ENCODE peak calls at places on chromosome 21, in five cellular contexts. Q is HL-60, C is adrenal gland, M is hepatocyte, Z is adipocyte. T is an unnamed sample.

GRCh38 chr21:36419996-36420395 is 34.8 kb downstream of the CHAF1B start:
- DNase-seq in Q (peak; percentile 38), C (peak; percentile 92), M (peak; percentile 92), Z (peak; percentile 92), T (peak; percentile 81)

GRCh38 chr21:26982767-26983166 is 15.9 kb upstream of the ADAMTS5 start:
- DNase-seq in Q (no peak), C (peak; percentile 54), M (no peak), Z (peak; percentile 23), T (no peak)

GRCh38 chr21:30436986-30437385 is 3.1 kb upstream of the KRTAP15-1 start:
- DNase-seq in Q (no peak), C (no peak), M (no peak), Z (no peak), T (peak; percentile 66)

GRCh38 chr21:37767984-37768383 is 148.3 kb downstream of the KCNJ6 start:
- DNase-seq in Q (no peak), C (no peak), M (no peak), Z (peak; percentile 34), T (no peak)

GRCh38 chr21:28280611-28281010 is 712.1 kb downstream of the LTN1 start:
- DNase-seq in Q (no peak), C (no peak), M (no peak), Z (no peak), T (no peak)

GRCh38 chr21:26966360-26966977 is 419 bp downstream of the ADAMTS5 start:
- DNase-seq in Q (no peak), C (no peak), M (peak; percentile 25), Z (peak; percentile 64), T (no peak)

GRCh38 chr21:29633766-29634165 is 306.0 kb downstream of the GRIK1 start:
- DNase-seq in Q (no peak), C (no peak), M (no peak), Z (no peak), T (no peak)

GRCh38 chr21:29164330-29164942 is 34.0 kb downstream of the MAP3K7CL start:
- DNase-seq in Q (no peak), C (no peak), M (peak; percentile 75), Z (peak; percentile 90), T (peak; percentile 66)

GRCh38 chr21:21968810-21969588 is 970.8 kb downstream of the NCAM2 start:
- DNase-seq in Q (no peak), C (no peak), M (no peak), Z (no peak), T (no peak)

GRCh38 chr21:38477241-38477640 is 21.0 kb downstream of the ERG start:
- DNase-seq in Q (no peak), C (no peak), M (no peak), Z (no peak), T (no peak)

GRCh38 chr21:37871121-37871862 is 45.0 kb downstream of the KCNJ6 start:
- DNase-seq in Q (no peak), C (no peak), M (no peak), Z (peak; percentile 67), T (no peak)

DNA sequence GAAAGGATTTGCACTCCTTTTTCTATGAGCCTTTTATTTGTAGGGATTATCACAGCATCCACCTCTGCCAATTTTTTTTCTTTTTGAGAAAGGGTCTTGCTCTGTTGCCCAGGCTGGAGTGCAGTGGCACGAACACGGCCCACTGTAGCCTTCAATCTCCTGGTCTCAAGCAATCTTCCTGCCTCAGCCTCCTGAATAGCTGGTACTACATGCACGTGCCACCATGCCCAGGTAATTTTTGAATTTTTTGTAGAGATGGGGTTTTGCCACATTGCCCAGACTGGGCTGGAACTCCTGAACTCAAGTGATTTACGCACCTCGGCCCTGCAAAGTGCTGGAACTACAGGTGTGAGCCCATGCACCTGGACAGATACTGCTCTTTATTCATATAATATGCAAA is 2.1 kb downstream of the SAMSN1 start:
- DNase-seq in Q (no peak), C (no peak), M (no peak), Z (no peak), T (no peak)
- H3K4me3 ChIP-seq in Q (peak overlapping the region; percentile 54), C (peak overlapping the region; percentile 47), M (no peak overlapping the region), Z (no peak overlapping the region), T (no peak overlapping the region)

DNA sequence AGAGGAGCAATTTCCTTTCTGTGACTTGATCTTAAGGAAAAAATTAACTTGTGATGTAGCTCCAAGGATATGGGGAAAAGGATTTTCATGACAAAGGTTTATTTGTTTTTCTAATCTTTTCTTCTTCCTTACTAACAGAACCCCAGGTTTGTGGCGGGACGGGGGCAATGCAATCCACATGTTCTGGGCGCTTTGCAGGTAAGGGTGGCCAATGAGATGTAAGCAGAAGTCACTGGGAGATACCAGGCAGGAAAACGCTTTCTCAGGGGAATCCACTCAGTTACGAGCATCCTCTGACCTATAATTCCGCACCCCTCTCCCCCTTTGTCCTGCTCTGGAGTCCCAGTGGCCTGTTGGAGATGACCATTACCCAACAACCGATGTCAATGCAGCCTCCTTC is 122.0 kb downstream of the MRPS6 start:
- DNase-seq in Q (no peak), C (no peak), M (no peak), Z (no peak), T (no peak)
- H3K4me3 ChIP-seq in Q (no peak overlapping the region), C (no peak overlapping the region), M (no peak overlapping the region), Z (no peak overlapping the region), T (no peak overlapping the region)

GRCh38 chr21:17795084-17796036 is 23.8 kb downstream of the C21orf91 start:
- DNase-seq in Q (no peak), C (no peak), M (no peak), Z (no peak), T (no peak)

GRCh38 chr21:17794631-17795030 is 24.5 kb downstream of the C21orf91 start:
- DNase-seq in Q (no peak), C (no peak), M (no peak), Z (no peak), T (no peak)

GRCh38 chr21:17796037-17796403 is 23.1 kb downstream of the C21orf91 start:
- DNase-seq in Q (no peak), C (no peak), M (no peak), Z (no peak), T (no peak)

GRCh38 chr21:17793271-17793670 is 25.9 kb downstream of the C21orf91 start:
- DNase-seq in Q (no peak), C (no peak), M (no peak), Z (no peak), T (no peak)

DNA sequence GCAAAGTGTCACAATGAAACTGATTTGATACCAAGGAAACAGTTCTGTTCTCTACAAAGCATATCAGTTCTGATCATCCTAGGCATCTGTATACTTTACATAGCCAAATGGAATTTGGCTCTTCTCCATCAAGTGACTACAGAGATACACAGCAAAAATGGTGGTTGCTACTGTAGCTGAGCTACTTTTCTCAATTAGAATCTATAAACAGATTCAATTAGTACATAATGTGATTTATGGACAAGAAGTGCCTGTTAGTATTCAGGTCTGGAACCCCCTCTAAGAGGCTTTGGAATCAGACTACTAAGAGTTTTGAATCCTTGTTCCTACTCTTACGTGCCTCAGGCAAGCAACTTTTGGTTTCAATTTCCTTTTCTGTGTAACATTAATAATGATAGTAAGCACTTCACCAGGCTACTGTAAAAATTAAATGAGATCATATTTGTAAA is 25.5 kb downstream of the C21orf91 start:
- DNase-seq in Q (no peak), C (no peak), M (no peak), Z (peak; percentile 47), T (no peak)
- H3K4me3 ChIP-seq in Q (no peak overlapping the region), C (peak overlapping the region; percentile 58), M (no peak overlapping the region), Z (peak overlapping the region; percentile 74), T (no peak overlapping the region)

DNA sequence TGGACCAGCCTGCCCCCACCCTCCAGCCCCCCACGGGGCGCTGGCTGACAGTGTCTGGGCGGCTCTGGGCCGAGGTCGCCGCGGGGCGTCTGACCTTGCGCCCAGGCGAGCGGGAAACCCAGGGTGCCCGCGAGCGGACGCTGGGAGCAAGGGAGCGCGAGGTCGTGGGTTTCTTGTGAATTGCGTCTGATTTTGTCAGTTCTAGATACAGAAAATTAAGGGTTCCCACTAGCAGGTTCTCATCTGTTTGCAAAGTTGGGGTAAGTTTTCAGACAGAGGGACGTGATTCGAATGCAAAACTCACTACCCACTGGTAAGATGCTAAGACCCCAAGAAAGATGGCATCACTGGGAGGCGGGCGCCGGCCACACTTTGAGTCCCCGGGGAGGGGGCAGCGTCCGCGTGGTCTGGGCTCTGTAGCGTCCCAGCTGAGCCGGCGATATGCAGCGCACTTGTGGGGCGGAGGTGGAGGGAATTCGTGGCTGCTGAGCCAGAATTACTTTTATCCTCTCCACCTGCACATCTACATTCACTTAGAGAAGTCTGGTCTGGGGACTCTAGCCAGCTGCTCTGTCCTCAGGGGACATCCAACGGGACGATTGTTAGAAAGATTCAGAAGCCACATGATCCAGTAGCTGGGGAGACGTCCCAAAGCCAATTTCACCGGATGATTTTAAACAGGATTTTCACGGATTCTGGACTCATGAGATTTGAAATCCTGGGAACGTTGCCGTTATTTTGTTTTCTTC is 1.0 kb downstream of the JAM2 start:
- DNase-seq in Q (no peak), C (peak; percentile 55), M (peak; percentile 22), Z (peak; percentile 66), T (no peak)
- H3K4me3 ChIP-seq in Q (peak overlapping the region; percentile 57), C (peak overlapping the region; percentile 74), M (peak overlapping the region; percentile 51), Z (peak overlapping the region; percentile 84), T (no peak overlapping the region)

GRCh38 chr21:44940116-44940631 is 345 bp downstream of the SLX9 start:
- DNase-seq in Q (peak; percentile 54), C (no peak), M (no peak), Z (peak; percentile 61), T (no peak)

GRCh38 chr21:44939532-44940115 is at the start of gene SLX9:
- DNase-seq in Q (peak; percentile 74), C (peak; percentile 77), M (peak; percentile 92), Z (peak; percentile 90), T (peak; percentile 36)

GRCh38 chr21:44942566-44942965 is 2.7 kb downstream of the SLX9 start:
- DNase-seq in Q (no peak), C (no peak), M (no peak), Z (no peak), T (no peak)

GRCh38 chr21:44943005-44943685 is 3.3 kb downstream of the SLX9 start:
- DNase-seq in Q (no peak), C (no peak), M (no peak), Z (no peak), T (no peak)

GRCh38 chr21:44941567-44941966 is 1.7 kb downstream of the SLX9 start:
- DNase-seq in Q (no peak), C (no peak), M (no peak), Z (no peak), T (no peak)
- H3K4me3 ChIP-seq in Q (no peak overlapping the region), C (no peak overlapping the region), M (no peak overlapping the region), Z (peak overlapping the region; percentile 99), T (no peak overlapping the region)

DNA sequence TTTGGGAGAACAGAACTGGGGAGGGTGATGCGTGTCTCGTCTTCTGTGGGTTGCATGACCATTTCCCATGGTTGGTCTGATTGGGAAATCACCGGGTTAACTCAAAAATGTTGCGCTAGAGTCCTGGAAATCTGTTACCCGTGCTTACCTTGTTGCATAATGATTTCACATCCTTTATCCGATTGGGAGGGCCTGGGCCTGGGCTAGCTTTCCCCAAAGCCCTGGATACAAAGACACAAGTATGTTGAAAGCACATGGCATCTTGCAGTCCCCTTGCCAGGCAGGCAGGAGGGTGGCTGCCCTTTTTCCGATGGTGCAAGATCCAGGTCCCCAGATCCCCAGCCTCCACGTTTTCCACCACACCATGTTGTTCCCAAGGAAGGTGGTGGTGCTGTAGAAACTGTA is 582 bp downstream of the TRPM2 start:
- DNase-seq in Q (peak; percentile 98), C (no peak), M (no peak), Z (no peak), T (no peak)
- H3K4me3 ChIP-seq in Q (peak overlapping the region; percentile 39), C (peak overlapping the region; percentile 41), M (no peak overlapping the region), Z (no peak overlapping the region), T (no peak overlapping the region)